ENCODE peak calls at places on chromosome 13, in ten cellular contexts. E is tibial artery, N is sigmoid colon, J is fibroblast of lung, V is heart right ventricle, K is ovary, Y is GM23338, W is neuronal stem cell, R is breast epithelium, L is Caco-2. I is an unnamed sample. For H3K27me3 and H3K4me1, the result is how much of the 10 kb centered on the place peaks cover.

GRCh38 chr13:113914333-113915011 is 50.6 kb upstream of the GAS6 start:
- DNase-seq in E (no peak), N (no peak), J (no peak), V (no peak), K (no peak), Y (no peak), W (no peak), R (peak), L (no peak), I (no peak)

GRCh38 chr13:78595819-78596700 is 7.3 kb downstream of the POU4F1 start:
- DNase-seq in E (no peak), N (no peak), J (peak), V (no peak), K (no peak), Y (peak), W (peak), R (no peak), L (no peak), I (no peak)

GRCh38 chr13:26601669-26602068 is 44.2 kb downstream of the WASF3 start:
- DNase-seq in E (no peak), N (no peak), J (peak), V (no peak), K (no peak), Y (no peak), W (no peak), R (no peak), L (no peak), I (peak)

GRCh38 chr13:90615767-90616166 is 731.7 kb upstream of the MIR17HG start:
- DNase-seq in E (no peak), N (no peak), J (no peak), V (no peak), K (no peak), Y (no peak), W (no peak), R (no peak), L (no peak), I (no peak)

GRCh38 chr13:71879129-71879535 is 12.1 kb upstream of the DACH1 start:
- DNase-seq in E (no peak), N (no peak), J (peak), V (peak), K (no peak), Y (peak), W (peak), R (no peak), L (peak), I (peak)

GRCh38 chr13:51644649-51645048 is 60.4 kb downstream of the WDFY2 start:
- DNase-seq in E (no peak), N (no peak), J (peak), V (no peak), K (no peak), Y (no peak), W (no peak), R (no peak), L (no peak), I (no peak)

GRCh38 chr13:42836930-42837329 is 55.5 kb downstream of the FAM216B start:
- DNase-seq in E (no peak), N (no peak), J (peak), V (peak), K (no peak), Y (peak), W (no peak), R (no peak), L (peak), I (no peak)

GRCh38 chr13:53254495-53254894 is 225.9 kb downstream of the OLFM4 start:
- DNase-seq in E (no peak), N (no peak), J (no peak), V (no peak), K (no peak), Y (peak), W (no peak), R (no peak), L (peak), I (no peak)

GRCh38 chr13:38530492-38530891 is 156.4 kb upstream of the FREM2 start:
- DNase-seq in E (no peak), N (no peak), J (peak), V (no peak), K (no peak), Y (peak), W (no peak), R (no peak), L (no peak), I (no peak)

GRCh38 chr13:31328549-31329229 is 128.9 kb downstream of the B3GLCT start:
- DNase-seq in E (no peak), N (no peak), J (peak), V (no peak), K (no peak), Y (no peak), W (no peak), R (no peak), L (no peak), I (no peak)

GRCh38 chr13:27968316-27969072 is 621 bp downstream of the CDX2 start:
- DNase-seq in E (no peak), N (no peak), J (no peak), V (no peak), K (no peak), Y (peak), W (no peak), R (no peak), L (peak), I (peak)

GRCh38 chr13:32031815-32032345 is 306 bp downstream of the FRY start:
- DNase-seq in E (no peak), N (no peak), J (peak), V (no peak), K (no peak), Y (peak), W (no peak), R (no peak), L (no peak), I (no peak)

GRCh38 chr13:64239372-64239771 is 2823.7 kb upstream of the PCDH20 start:
- DNase-seq in E (no peak), N (no peak), J (peak), V (no peak), K (no peak), Y (peak), W (no peak), R (no peak), L (no peak), I (no peak)

GRCh38 chr13:101490400-101491015 is 38.0 kb downstream of the ITGBL1 start:
- DNase-seq in E (no peak), N (no peak), J (no peak), V (no peak), K (no peak), Y (no peak), W (no peak), R (no peak), L (no peak), I (no peak)

GRCh38 chr13:33227927-33228644 is 57.5 kb downstream of the STARD13 start:
- DNase-seq in E (no peak), N (no peak), J (no peak), V (no peak), K (no peak), Y (no peak), W (no peak), R (no peak), L (no peak), I (no peak)

GRCh38 chr13:113554333-113554700 is 30.2 kb upstream of the TFDP1 start:
- DNase-seq in E (no peak), N (no peak), J (no peak), V (no peak), K (peak), Y (no peak), W (no peak), R (peak), L (no peak), I (no peak)

GRCh38 chr13:48710160-48710559 is 56.4 kb downstream of the CYSLTR2 start:
- DNase-seq in E (no peak), N (no peak), J (no peak), V (no peak), K (no peak), Y (no peak), W (no peak), R (no peak), L (no peak), I (no peak)

GRCh38 chr13:42575938-42576337 is 2.0 kb downstream of the TNFSF11 start:
- DNase-seq in E (no peak), N (no peak), J (no peak), V (no peak), K (no peak), Y (no peak), W (no peak), R (no peak), L (no peak), I (no peak)

GRCh38 chr13:40916207-40916998 is 102.7 kb downstream of the ELF1 start:
- DNase-seq in E (no peak), N (no peak), J (no peak), V (no peak), K (no peak), Y (no peak), W (no peak), R (no peak), L (no peak), I (no peak)

GRCh38 chr13:34567558-34567957 is 374.5 kb upstream of the NBEA start:
- DNase-seq in E (no peak), N (no peak), J (no peak), V (no peak), K (no peak), Y (no peak), W (no peak), R (no peak), L (peak), I (no peak)

GRCh38 chr13:79481685-79482052 is 714 bp downstream of the NDFIP2 start:
- DNase-seq in E (no peak), N (no peak), J (no peak), V (no peak), K (no peak), Y (no peak), W (no peak), R (no peak), L (peak), I (peak)

GRCh38 chr13:66425741-66426140 is 804.4 kb downstream of the PCDH9 start:
- DNase-seq in E (no peak), N (no peak), J (peak), V (no peak), K (no peak), Y (no peak), W (no peak), R (no peak), L (no peak), I (no peak)

GRCh38 chr13:27229642-27230041 is 21.7 kb upstream of the RPL21 start:
- DNase-seq in E (no peak), N (no peak), J (no peak), V (no peak), K (no peak), Y (no peak), W (no peak), R (no peak), L (no peak), I (no peak)

DNA sequence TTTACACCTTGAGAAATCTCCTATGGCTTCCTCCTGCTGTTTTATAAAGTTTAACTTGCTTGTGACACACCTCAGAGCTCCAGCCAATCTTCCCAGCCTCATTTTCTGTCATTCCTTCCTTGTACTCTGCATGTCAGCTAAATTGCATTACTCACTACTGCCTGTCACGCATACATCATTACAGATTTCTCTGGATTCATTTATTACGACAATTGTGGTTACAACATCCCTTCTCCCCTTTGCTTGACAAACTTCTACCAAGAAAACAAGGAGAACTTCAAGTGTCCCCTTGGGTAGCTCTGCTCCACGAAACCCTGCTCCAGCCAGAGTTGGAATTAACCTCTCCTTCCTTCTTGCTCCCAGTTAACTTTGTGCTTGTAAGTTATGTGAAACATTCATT is 22.0 kb upstream of the GPR18 start:
- DNase-seq in E (no peak), N (no peak), J (no peak), V (no peak), K (no peak), Y (no peak), W (no peak), R (no peak), L (no peak), I (no peak)
- H3K27me3 ChIP-seq in E (under half), N (under half), J (under half), V (under half), K (under half), Y (under half), W (under half), R (under half), L (under half), I (under half)

DNA sequence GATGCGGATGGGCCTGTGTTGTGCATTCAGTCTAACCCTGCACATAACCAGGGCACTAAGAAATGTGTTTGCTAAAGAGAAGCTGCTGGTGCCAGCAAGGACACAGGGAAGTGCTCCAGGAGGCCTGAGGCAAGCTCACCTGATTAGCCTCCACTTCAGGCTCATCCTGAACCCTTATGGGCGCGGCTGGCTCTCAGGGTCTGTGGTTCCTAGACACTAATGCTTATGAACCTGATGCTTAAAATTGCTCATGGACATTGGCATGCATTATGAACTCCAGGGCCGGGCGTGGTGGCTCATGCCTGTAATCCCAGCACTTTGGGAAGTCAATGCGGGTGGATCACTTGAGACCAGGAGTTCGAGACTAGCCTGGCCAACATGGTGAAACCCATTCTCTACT is 34.3 kb downstream of the SERP2 start:
- DNase-seq in E (no peak), N (no peak), J (no peak), V (no peak), K (no peak), Y (no peak), W (no peak), R (no peak), L (no peak), I (no peak)
- H3K4me1 ChIP-seq in E (under half), N (under half), J (under half), V (under half), K (under half), Y (half or more), W (under half), R (under half), L (under half), I (under half)

GRCh38 chr13:92137519-92137918 is 739.1 kb downstream of the GPC5 start:
- DNase-seq in E (no peak), N (no peak), J (peak), V (no peak), K (no peak), Y (no peak), W (no peak), R (no peak), L (no peak), I (no peak)
- H3K4me3 ChIP-seq in E (no peak), N (no peak), J (no peak), V (no peak), K (no peak), Y (no peak), W (no peak), R (no peak), L (no peak), I (no peak)

GRCh38 chr13:74644239-74644638 is 510.0 kb upstream of the KLF12 start:
- DNase-seq in E (no peak), N (no peak), J (peak), V (peak), K (no peak), Y (no peak), W (no peak), R (no peak), L (no peak), I (no peak)

GRCh38 chr13:74647211-74647610 is 513.0 kb upstream of the KLF12 start:
- DNase-seq in E (no peak), N (no peak), J (no peak), V (no peak), K (no peak), Y (peak), W (no peak), R (no peak), L (no peak), I (no peak)

GRCh38 chr13:74641586-74641985 is 507.4 kb upstream of the KLF12 start:
- DNase-seq in E (no peak), N (no peak), J (peak), V (no peak), K (no peak), Y (no peak), W (no peak), R (no peak), L (no peak), I (no peak)
- H3K27me3 ChIP-seq in E (under half), N (under half), J (under half), V (under half), K (under half), Y (under half), W (under half), R (under half), L (under half), I (under half)

GRCh38 chr13:98475521-98475920 is 101.4 kb downstream of the STK24 start:
- DNase-seq in E (no peak), N (no peak), J (peak), V (no peak), K (no peak), Y (peak), W (peak), R (no peak), L (no peak), I (no peak)
- H3K4me1 ChIP-seq in E (under half), N (under half), J (under half), V (half or more), K (under half), Y (under half), W (under half), R (under half), L (under half), I (under half)

GRCh38 chr13:46385946-46386345 is 1.1 kb downstream of the RUBCNL start:
- DNase-seq in E (no peak), N (no peak), J (no peak), V (no peak), K (no peak), Y (peak), W (no peak), R (no peak), L (no peak), I (no peak)
- H3K4me3 ChIP-seq in E (peak), N (peak), J (no peak), V (peak), K (no peak), Y (peak), W (no peak), R (peak), L (peak), I (no peak)

DNA sequence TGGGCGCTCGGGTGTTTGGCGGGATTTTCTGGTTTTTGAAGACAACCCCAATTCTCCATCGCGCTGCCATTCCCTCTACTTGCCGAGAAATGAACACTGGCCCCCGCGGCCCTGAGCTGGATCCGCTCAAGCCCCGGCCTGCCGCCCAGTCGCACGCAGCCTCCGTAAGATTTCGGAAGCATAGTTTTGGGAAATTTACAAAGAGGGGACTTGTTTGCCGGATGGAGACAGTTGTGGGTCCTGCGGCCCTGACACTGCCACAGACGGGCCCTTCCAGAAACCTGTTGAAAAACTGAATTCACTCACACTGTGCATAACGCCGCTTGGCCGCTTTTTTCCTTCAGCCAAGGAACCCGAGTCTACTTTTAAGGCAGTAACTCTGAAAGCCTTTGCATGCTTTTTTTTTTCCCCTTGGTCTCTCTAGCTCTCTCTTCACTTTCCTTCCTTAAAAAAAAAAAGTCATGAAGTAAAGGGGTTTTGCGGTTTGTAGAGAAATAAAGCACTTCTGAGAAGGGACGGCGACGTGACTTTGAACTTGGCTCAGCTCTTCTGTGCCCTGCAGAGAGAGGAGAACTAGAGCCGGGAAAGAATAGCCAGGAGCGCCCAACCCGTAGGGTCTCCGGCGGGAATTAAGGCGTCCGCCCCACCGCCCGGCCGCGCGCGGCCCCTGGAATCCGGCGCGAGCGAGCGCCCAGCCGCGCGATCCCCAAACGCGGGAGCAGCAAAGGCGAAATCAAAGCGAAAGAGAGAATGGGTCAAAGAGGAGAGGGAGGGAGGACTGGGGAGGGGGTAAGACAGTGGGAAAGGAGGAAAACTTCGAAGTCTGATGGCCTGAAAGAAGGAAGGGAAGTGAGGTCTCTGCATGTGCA is 3.4 kb upstream of the ZIC2 start:
- DNase-seq in E (no peak), N (no peak), J (no peak), V (no peak), K (no peak), Y (peak), W (no peak), R (no peak), L (no peak), I (no peak)
- H3K27me3 ChIP-seq in E (under half), N (half or more), J (half or more), V (half or more), K (under half), Y (half or more), W (under half), R (half or more), L (under half), I (under half)

GRCh38 chr13:21999666-22000065 is 328.8 kb downstream of the FGF9 start:
- DNase-seq in E (no peak), N (no peak), J (no peak), V (no peak), K (no peak), Y (no peak), W (no peak), R (no peak), L (no peak), I (no peak)

GRCh38 chr13:22000191-22000590 is 329.3 kb downstream of the FGF9 start:
- DNase-seq in E (no peak), N (no peak), J (no peak), V (no peak), K (no peak), Y (no peak), W (no peak), R (no peak), L (no peak), I (no peak)

GRCh38 chr13:21996049-21996448 is 325.2 kb downstream of the FGF9 start:
- DNase-seq in E (no peak), N (no peak), J (no peak), V (no peak), K (no peak), Y (no peak), W (no peak), R (no peak), L (no peak), I (no peak)

GRCh38 chr13:21998279-21998678 is 327.4 kb downstream of the FGF9 start:
- DNase-seq in E (no peak), N (no peak), J (no peak), V (no peak), K (no peak), Y (peak), W (no peak), R (no peak), L (peak), I (no peak)

GRCh38 chr13:21997726-21998125 is 326.9 kb downstream of the FGF9 start:
- DNase-seq in E (no peak), N (no peak), J (no peak), V (no peak), K (no peak), Y (no peak), W (no peak), R (no peak), L (no peak), I (no peak)
- H3K4me1 ChIP-seq in E (under half), N (under half), J (under half), V (under half), K (under half), Y (under half), W (under half), R (under half), L (under half), I (under half)

DNA sequence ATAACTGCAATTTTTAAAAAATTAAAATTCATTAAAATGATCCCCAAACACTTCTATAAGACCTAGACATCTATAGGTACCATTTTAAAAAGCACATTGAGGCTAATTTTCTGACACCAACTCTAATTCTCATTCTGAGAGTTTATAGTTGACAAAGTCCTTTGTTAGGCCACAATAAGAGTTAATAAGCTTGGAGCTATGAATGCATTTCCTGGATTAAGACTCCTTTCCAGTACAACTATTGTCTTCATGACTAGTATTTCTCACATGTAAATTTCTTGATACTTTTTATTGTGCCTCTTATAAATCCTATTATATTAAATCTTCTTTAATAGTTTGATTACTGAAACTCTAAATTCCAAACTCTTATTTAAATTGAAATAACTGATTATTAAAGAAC is 340.8 kb downstream of the KLF12 start:
- DNase-seq in E (no peak), N (no peak), J (no peak), V (no peak), K (no peak), Y (no peak), W (no peak), R (no peak), L (no peak), I (no peak)
- H3K4me3 ChIP-seq in E (no peak), N (no peak), J (no peak), V (no peak), K (no peak), Y (no peak), W (no peak), R (no peak), L (no peak), I (no peak)

I was measured in HAP-1.